ENCODE peak calls at places on chromosome 17, in four cellular contexts. G, B, W and E are unnamed samples.

GRCh38 chr17:31389673-31390381 is 1.6 kb upstream of the RAB11FIP4 start:
- DNase-seq in G (no peak), B (no peak), W (no peak), E (no peak)

GRCh38 chr17:31842416-31843381 is 16.3 kb downstream of the COPRS start:
- DNase-seq in G (no peak), B (peak; percentile 78), W (peak; percentile 83), E (peak; percentile 64)

GRCh38 chr17:3035256-3035967 is 28.0 kb downstream of the OR1D5 start:
- DNase-seq in G (no peak), B (peak; percentile 56), W (no peak), E (peak; percentile 53)

GRCh38 chr17:16935241-16935663 is 36.7 kb downstream of the TNFRSF13B start:
- DNase-seq in G (no peak), B (no peak), W (no peak), E (peak; percentile 43)

GRCh38 chr17:58691701-58692238 is at the start of gene TEX14:
- DNase-seq in G (no peak), B (no peak), W (no peak), E (no peak)

GRCh38 chr17:40827746-40828453 is 5.5 kb upstream of the KRT10 start:
- DNase-seq in G (no peak), B (no peak), W (no peak), E (peak; percentile 43)

GRCh38 chr17:77282524-77283515 is 142.1 kb downstream of the SEC14L1 start:
- DNase-seq in G (no peak), B (peak; percentile 88), W (peak; percentile 65), E (no peak)

GRCh38 chr17:80504671-80505413 is 28.4 kb upstream of the NPTX1 start:
- DNase-seq in G (peak; percentile 61), B (no peak), W (no peak), E (no peak)

GRCh38 chr17:37389160-37389559 is 13.4 kb downstream of the C17orf78 start:
- DNase-seq in G (no peak), B (no peak), W (no peak), E (no peak)

GRCh38 chr17:48954300-48954755 is 9.7 kb upstream of the SNF8 start:
- DNase-seq in G (no peak), B (no peak), W (no peak), E (no peak)

GRCh38 chr17:54727624-54728023 is 173.0 kb upstream of the TOM1L1 start:
- DNase-seq in G (no peak), B (no peak), W (no peak), E (no peak)

GRCh38 chr17:49898547-49899490 is 51.0 kb upstream of the TAC4 start:
- DNase-seq in G (no peak), B (no peak), W (no peak), E (no peak)

GRCh38 chr17:9226130-9226793 is 205.0 kb downstream of the NTN1 start:
- DNase-seq in G (no peak), B (peak; percentile 47), W (no peak), E (no peak)

GRCh38 chr17:56594528-56595418 is 1.3 kb downstream of the NOG start:
- DNase-seq in G (no peak), B (no peak), W (no peak), E (no peak)

GRCh38 chr17:3695129-3695722 is 729 bp downstream of the P2RX5 start:
- DNase-seq in G (no peak), B (no peak), W (no peak), E (no peak)

GRCh38 chr17:43442711-43443110 is 41.1 kb upstream of the DHX8 start:
- DNase-seq in G (no peak), B (no peak), W (no peak), E (no peak)

GRCh38 chr17:45020354-45021138 is 30.9 kb downstream of the DCAKD start:
- DNase-seq in G (no peak), B (peak; percentile 87), W (no peak), E (no peak)

GRCh38 chr17:43226393-43226792 is 2.0 kb downstream of the CCDC200 start:
- DNase-seq in G (no peak), B (no peak), W (no peak), E (no peak)

GRCh38 chr17:73138541-73139138 is 26.2 kb upstream of the SSTR2 start:
- DNase-seq in G (no peak), B (no peak), W (no peak), E (no peak)

GRCh38 chr17:49589556-49589885 is 13.8 kb downstream of the NXPH3 start:
- DNase-seq in G (no peak), B (no peak), W (no peak), E (no peak)

GRCh38 chr17:21058098-21058893 is 15.5 kb upstream of the USP22 start:
- DNase-seq in G (no peak), B (no peak), W (no peak), E (no peak)